ENCODE peak calls at places on chromosome 9, in six cellular contexts. N is AG04450, C is adipocyte, O is EL, L is GM23338, A is COLO829. B is an unnamed sample.

GRCh38 chr9:115058175-115058574 is 59.8 kb downstream of the TNC start:
- DNase-seq in N (no peak), A (peak; percentile 93), C (no peak), L (no peak), O (peak; percentile 20), B (no peak)

GRCh38 chr9:138101444-138102234 is 224.1 kb downstream of the CACNA1B start:
- DNase-seq in A (no peak), N (no peak), O (no peak), L (no peak), C (no peak), B (peak; percentile 20)

GRCh38 chr9:133960568-133961129 is 31.5 kb downstream of the VAV2 start:
- DNase-seq in N (no peak), C (no peak), A (no peak), O (no peak), L (peak; percentile 51), B (no peak)

GRCh38 chr9:72382405-72382804 is 17.4 kb upstream of the ZFAND5 start:
- DNase-seq in O (no peak), N (no peak), C (peak; percentile 36), A (no peak), L (no peak), B (no peak)

GRCh38 chr9:77021928-77022782 is 2.7 kb downstream of the FOXB2 start:
- DNase-seq in L (peak; percentile 53), N (no peak), C (no peak), A (no peak), O (no peak), B (peak; percentile 38)

GRCh38 chr9:565528-565927 is 276.0 kb upstream of the DMRT1 start:
- DNase-seq in L (no peak), O (no peak), A (no peak), C (no peak), N (no peak), B (no peak)

GRCh38 chr9:29701536-29701935 is 2128.3 kb upstream of the C9orf72 start:
- DNase-seq in N (no peak), A (no peak), C (no peak), L (no peak), O (no peak), B (no peak)

GRCh38 chr9:32550046-32550608 is 2.0 kb upstream of the SMIM27 start:
- DNase-seq in L (peak; percentile 35), N (no peak), A (no peak), O (peak; percentile 40), C (peak; percentile 61), B (no peak)

GRCh38 chr9:117170567-117170966 is 244.3 kb downstream of the ASTN2 start:
- DNase-seq in A (no peak), L (no peak), O (no peak), C (no peak), N (no peak), B (no peak)

GRCh38 chr9:129724456-129725190 is 28.2 kb downstream of the PTGES start:
- DNase-seq in A (no peak), L (no peak), C (no peak), O (no peak), N (no peak), B (peak; percentile 28)

GRCh38 chr9:13841801-13842462 is 472.0 kb downstream of the NFIB start:
- DNase-seq in O (no peak), A (no peak), C (no peak), L (peak; percentile 13), N (no peak), B (no peak)

GRCh38 chr9:87859137-87859536 is 23.5 kb upstream of the SPATA31E1 start:
- DNase-seq in L (no peak), A (no peak), N (no peak), O (no peak), C (no peak), B (no peak)

GRCh38 chr9:78029601-78030552 is 1.7 kb downstream of the GNAQ start:
- DNase-seq in A (no peak), N (no peak), O (peak; percentile 49), C (peak; percentile 65), L (peak; percentile 40), B (peak; percentile 48)

GRCh38 chr9:117826837-117827236 is 122.6 kb downstream of the TLR4 start:
- DNase-seq in L (no peak), A (no peak), O (no peak), C (no peak), N (no peak), B (no peak)

GRCh38 chr9:135085830-135086546 is 1.5 kb upstream of the OLFM1 start:
- DNase-seq in A (peak; percentile 84), L (peak; percentile 91), N (peak; percentile 6), O (peak; percentile 59), C (peak; percentile 76), B (peak; percentile 87)

GRCh38 chr9:125886365-125886764 is 139.2 kb downstream of the PBX3 start:
- DNase-seq in L (no peak), A (no peak), N (no peak), O (no peak), C (peak; percentile 9), B (no peak)

GRCh38 chr9:76592105-76593010 is 133.4 kb downstream of the GCNT1 start:
- DNase-seq in O (no peak), C (peak; percentile 56), N (no peak), A (peak; percentile 85), L (peak; percentile 39), B (no peak)

GRCh38 chr9:126057869-126058467 is 268.7 kb upstream of the MVB12B start:
- DNase-seq in C (no peak), N (no peak), O (no peak), A (no peak), L (no peak), B (no peak)

GRCh38 chr9:115443890-115444289 is 325.9 kb upstream of the TNC start:
- DNase-seq in C (no peak), N (no peak), A (no peak), O (no peak), L (no peak), B (no peak)

GRCh38 chr9:91144782-91145181 is 216.9 kb downstream of the AUH start:
- DNase-seq in C (peak; percentile 48), O (peak; percentile 17), N (no peak), L (no peak), A (no peak), B (no peak)